ENCODE peak calls at places on chromosomes 3 and 15, in five cellular contexts. S, Z, M, G and P are unnamed samples.

GRCh38 chr15:58597943-58598828 is 151.3 kb downstream of the ADAM10 start:
- DNase-seq in G (no peak), Z (no peak), S (no peak), M (no peak), P (no peak)

GRCh38 chr15:57510647-57511046 is 81.1 kb upstream of the MYZAP start:
- DNase-seq in G (no peak), S (no peak), Z (no peak), M (no peak), P (no peak)

GRCh38 chr3:128486692-128487537 is 6.1 kb downstream of the GATA2 start:
- DNase-seq in S (peak), M (no peak), Z (no peak), G (no peak), P (no peak)

GRCh38 chr15:52124270-52124878 is 11.8 kb upstream of the BCL2L10 start:
- DNase-seq in M (no peak), Z (no peak), S (peak), G (no peak), P (peak)

GRCh38 chr15:100929641-100930042 is 10.5 kb downstream of the LRRK1 start:
- DNase-seq in M (peak), G (no peak), Z (no peak), S (no peak), P (no peak)

GRCh38 chr15:56325186-56325585 is 40.0 kb upstream of the TEX9 start:
- DNase-seq in G (no peak), M (no peak), Z (no peak), S (no peak), P (no peak)

GRCh38 chr3:12663311-12663935 is 494 bp downstream of the RAF1 start:
- DNase-seq in M (no peak), G (no peak), Z (peak), S (no peak), P (no peak)

GRCh38 chr15:82789491-82789890 is 16.4 kb downstream of the FSD2 start:
- DNase-seq in G (no peak), S (no peak), M (no peak), Z (no peak), P (no peak)

GRCh38 chr3:14988988-14989394 is 41.6 kb downstream of the NR2C2 start:
- DNase-seq in Z (no peak), S (no peak), M (peak), G (no peak), P (no peak)

DNA sequence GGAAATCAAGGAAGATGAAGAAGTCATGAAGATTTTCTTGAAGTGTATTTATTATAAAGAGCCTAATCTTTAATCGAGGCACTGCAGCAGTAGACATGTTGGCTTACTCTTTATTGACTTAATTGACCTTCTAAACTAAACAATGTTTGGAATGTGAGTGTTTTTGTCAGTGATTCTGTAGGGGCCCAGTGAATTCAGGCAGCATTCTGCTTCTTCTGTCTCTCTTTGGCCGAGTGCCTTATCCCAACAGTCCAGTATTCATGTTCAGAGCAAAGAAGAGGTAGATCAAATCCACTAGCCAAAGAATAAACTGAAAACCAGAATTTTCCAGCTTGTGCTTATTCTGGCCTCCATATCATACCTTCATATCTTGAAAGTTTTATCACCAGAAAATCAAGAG is 55.7 kb downstream of the RLBP1 start:
- DNase-seq in M (no peak), Z (no peak), S (no peak), G (no peak), P (no peak)
- H3K27ac ChIP-seq in M (no peak), Z (no peak), S (peak), G (no peak), P (no peak)

GRCh38 chr3:185759523-185759922 is 65.3 kb downstream of the IGF2BP2 start:
- DNase-seq in G (no peak), S (no peak), M (no peak), Z (no peak), P (no peak)
- H3K27ac ChIP-seq in G (no peak), S (peak), M (no peak), Z (no peak), P (peak)

DNA sequence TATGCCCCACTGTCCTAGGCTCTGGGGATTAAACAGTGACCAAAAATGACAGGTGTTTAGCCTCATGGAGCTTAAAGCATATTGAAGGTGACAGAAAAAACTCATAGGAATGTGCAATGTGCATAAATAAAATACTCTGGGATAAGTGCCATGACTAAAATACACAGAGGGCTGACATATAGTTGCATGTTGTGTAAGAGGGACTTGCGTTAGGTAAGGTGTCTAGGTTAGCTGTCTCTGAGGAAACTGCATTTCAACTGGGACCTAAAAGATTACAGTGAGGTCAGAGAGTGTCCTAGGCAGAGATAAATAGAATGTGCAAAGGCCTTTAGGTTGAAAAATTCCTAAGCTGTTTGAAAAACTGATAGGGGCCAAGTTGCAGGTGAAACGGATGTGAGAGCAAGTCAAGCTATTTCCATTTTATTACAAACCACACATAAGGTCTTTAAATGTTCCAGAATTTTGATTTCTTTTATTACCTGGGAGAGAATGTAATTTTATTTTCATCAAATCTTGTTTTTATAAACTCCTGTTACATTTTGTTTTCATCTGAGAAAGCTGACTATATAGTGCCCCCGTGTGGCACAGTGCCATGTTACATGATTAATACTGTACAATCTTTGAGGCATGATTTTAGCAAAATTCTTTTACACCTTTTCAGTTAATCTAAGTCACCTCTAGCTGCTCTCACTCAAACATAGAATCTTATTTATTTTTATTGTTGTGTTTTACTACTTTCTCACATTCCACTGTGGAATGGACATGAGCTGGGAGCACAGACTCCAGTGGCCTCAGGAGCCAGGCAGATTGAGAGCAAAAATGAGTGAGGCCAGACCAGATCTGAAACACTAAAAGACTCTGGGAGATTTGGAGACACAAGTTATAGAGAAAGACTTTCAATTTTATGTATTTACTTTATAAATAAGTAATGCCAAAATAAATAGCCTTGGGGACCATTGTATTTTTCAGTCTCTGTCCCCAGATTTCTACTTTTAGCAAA is 259.6 kb upstream of the ZNF717 start:
- DNase-seq in G (no peak), Z (no peak), M (peak), S (peak), P (no peak)
- H3K27ac ChIP-seq in G (no peak), Z (no peak), M (no peak), S (no peak), P (no peak)

GRCh38 chr15:60424006-60424405 is 26.2 kb upstream of the ANXA2 start:
- DNase-seq in M (no peak), S (no peak), G (no peak), Z (no peak), P (no peak)

GRCh38 chr15:60421544-60421943 is 23.8 kb upstream of the ANXA2 start:
- DNase-seq in Z (no peak), M (no peak), S (peak), G (no peak), P (no peak)

GRCh38 chr15:60420322-60420721 is 22.5 kb upstream of the ANXA2 start:
- DNase-seq in M (no peak), S (no peak), G (no peak), Z (no peak), P (no peak)

GRCh38 chr15:60426870-60427528 is 29.2 kb upstream of the ANXA2 start:
- DNase-seq in G (no peak), M (no peak), S (no peak), Z (no peak), P (no peak)

DNA sequence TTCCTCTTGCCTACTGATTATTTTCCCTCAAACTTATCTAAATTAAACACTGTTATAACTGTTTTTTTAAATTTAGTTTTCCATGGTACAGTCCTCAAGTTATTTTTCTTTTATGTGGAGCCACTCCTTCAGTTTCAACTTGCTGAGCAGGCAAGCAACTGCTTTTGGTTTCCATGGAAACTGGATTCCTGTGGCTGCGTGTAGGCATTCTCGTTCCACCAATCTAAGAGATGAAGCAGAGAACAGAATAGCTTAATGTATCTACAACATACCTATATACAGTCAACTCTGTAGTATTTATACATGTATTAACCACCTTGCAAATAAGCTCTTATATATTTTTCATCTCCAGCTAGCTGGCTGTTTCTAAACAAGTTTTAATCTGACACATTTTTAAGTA is 25.8 kb upstream of the ANXA2 start:
- DNase-seq in S (peak), G (no peak), Z (no peak), M (no peak), P (peak)
- H3K27ac ChIP-seq in S (peak), G (no peak), Z (no peak), M (no peak), P (peak)

DNA sequence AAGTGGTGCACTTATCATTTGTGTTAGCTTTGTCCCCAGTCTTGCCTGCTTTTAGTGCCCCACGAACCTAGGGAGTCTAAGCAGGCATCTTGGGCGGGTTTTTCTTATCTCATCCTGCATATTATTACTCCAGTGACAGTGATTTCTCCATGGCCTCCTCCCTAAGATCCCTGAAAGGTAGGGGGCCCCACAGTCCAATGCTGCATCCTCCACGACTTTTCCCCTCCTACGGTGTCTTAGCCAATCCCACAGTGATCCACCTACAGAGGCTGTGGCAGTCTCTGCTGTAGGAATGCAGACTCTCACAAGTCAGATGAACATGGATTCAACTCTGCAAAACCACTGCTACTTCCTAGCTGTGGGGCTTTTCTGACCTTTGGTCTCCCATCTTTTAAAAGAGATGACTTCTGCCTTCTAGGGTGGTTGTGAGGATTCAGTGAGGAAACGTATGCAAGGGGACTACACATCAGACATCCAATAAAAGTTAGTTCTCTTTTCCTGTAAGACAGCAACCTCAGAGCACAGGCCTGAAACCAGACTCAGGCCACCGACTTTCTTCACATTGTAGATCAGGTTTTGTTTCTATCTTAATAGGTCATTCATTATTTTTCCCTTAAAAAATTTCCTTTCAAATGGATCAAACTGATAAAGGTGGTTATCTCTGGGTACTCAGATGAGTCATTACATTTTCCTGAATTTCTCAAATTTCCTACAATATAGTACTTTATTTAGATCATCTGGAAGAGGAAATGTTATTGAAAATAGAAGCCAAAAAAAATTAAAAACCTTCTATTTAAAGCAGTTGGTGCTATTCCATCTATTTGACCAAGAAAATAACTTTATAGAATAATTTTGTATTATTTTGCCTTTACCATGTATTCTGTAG is 23.2 kb downstream of the ILDR1 start:
- DNase-seq in S (no peak), Z (no peak), M (no peak), G (no peak), P (no peak)
- H3K27ac ChIP-seq in S (no peak), Z (no peak), M (no peak), G (no peak), P (peak)

GRCh38 chr3:49799761-49800160 is at the start of gene CDHR4:
- DNase-seq in M (no peak), G (no peak), S (peak), Z (no peak), P (peak)
- H3K27ac ChIP-seq in M (no peak), G (no peak), S (no peak), Z (no peak), P (no peak)

GRCh38 chr3:66496731-66497130 is 4.1 kb downstream of the LRIG1 start:
- DNase-seq in S (no peak), M (no peak), G (no peak), Z (no peak), P (no peak)

GRCh38 chr3:66498718-66499611 is 1.9 kb downstream of the LRIG1 start:
- DNase-seq in S (no peak), Z (no peak), M (no peak), G (no peak), P (no peak)

GRCh38 chr3:66497982-66498671 is 2.7 kb downstream of the LRIG1 start:
- DNase-seq in M (no peak), G (no peak), Z (no peak), S (no peak), P (no peak)

GRCh38 chr3:66495633-66496032 is 5.2 kb downstream of the LRIG1 start:
- DNase-seq in G (no peak), M (no peak), Z (no peak), S (no peak), P (no peak)

DNA sequence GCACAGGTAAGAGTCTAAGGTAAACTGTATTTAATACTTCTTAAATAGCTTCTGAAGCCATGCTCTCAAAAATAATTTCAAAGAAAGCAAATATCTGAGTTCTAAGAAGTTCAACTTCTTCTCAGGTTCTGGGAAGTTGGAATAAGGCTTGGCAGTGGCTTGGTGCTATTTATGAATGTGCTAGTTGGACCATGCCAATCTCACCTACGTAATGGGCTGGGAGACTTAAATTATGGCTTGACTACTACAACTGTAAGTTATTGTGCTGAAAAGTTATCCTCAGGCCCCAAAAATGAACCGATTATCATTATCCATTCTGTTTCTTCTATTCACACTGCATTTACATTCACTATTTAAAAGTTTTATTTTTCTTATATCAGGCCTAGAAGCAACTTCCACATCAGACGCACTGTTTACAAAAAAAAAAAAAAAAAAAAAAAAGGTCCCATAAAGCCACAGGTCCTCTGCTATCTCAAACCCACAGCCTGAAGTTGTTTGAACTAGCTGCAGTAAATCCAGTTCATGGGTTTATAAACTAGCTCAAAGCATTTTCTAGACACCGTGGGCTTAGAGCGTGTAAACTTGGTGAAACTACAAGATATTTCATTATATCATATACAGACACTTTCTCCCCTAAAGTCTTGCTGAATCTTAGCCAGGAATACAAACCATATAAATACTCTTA is 3.4 kb downstream of the LRIG1 start:
- DNase-seq in G (no peak), S (no peak), Z (no peak), M (no peak), P (no peak)
- H3K27ac ChIP-seq in G (peak), S (no peak), Z (peak), M (no peak), P (no peak)

GRCh38 chr15:31403096-31403495 is 76.5 kb downstream of the KLF13 start:
- DNase-seq in M (no peak), G (no peak), Z (no peak), S (no peak), P (no peak)
- H3K27ac ChIP-seq in M (no peak), G (no peak), Z (no peak), S (no peak), P (no peak)

GRCh38 chr3:188792788-188793187 is 379.0 kb upstream of the TPRG1 start:
- DNase-seq in M (peak), S (no peak), Z (no peak), G (no peak), P (no peak)

GRCh38 chr3:188801393-188801792 is 370.4 kb upstream of the TPRG1 start:
- DNase-seq in Z (no peak), S (no peak), M (no peak), G (no peak), P (no peak)

GRCh38 chr3:188797045-188797444 is 374.7 kb upstream of the TPRG1 start:
- DNase-seq in M (no peak), S (no peak), Z (no peak), G (no peak), P (no peak)

DNA sequence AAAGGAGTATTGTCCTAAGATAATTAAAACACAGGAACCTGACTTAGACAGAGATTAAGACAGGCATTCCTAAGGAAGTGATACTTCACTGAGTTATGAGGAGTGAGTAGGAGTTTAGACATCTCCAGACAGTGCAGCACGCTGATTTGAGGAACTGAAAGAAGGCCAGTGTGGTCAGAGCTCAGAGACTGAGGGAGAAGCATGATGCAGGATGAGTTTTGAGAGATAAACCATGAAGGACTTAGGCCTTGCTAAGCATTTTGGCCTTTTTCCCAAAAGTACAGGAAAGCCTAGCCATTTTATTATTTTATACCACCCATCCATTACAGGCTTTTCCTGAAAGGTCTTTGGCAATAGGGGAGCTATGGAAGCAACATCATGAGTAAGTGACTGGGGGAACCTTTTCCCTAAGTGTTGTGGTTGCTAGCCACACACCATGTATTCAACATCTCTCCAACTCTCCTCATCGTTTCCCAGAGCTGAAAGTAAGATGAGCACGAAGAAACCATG is 375.6 kb upstream of the TPRG1 start:
- DNase-seq in M (no peak), S (no peak), G (no peak), Z (no peak), P (no peak)
- H3K27ac ChIP-seq in M (no peak), S (no peak), G (no peak), Z (no peak), P (peak)